ENCODE peak calls at places on chromosome 6, in ten cellular contexts. S is DND-41, W is heart left ventricle, Q is cardiac muscle cell, G is psoas muscle, D is tibial artery, P is thoracic aorta, J is hepatocyte, L is aorta, U is ovary. O is an unnamed sample.

GRCh38 chr6:160858886-160859285 is 132.7 kb upstream of the MAP3K4 start:
- DNase-seq in P (no peak), D (no peak), J (no peak), G (no peak), S (no peak), L (no peak), Q (no peak), W (no peak), U (no peak), O (no peak)

GRCh38 chr6:44534291-44534690 is 146.8 kb downstream of the CDC5L start:
- DNase-seq in P (no peak), J (no peak), S (no peak), L (no peak), Q (no peak), U (no peak), G (no peak), D (peak; percentile 46), W (no peak), O (no peak)

GRCh38 chr6:13914346-13914745 is 10.4 kb upstream of the RNF182 start:
- DNase-seq in P (no peak), G (no peak), L (no peak), Q (no peak), S (no peak), W (no peak), J (no peak), D (no peak), U (no peak), O (peak; percentile 2)

GRCh38 chr6:85364354-85364753 is 85.5 kb upstream of the NT5E start:
- DNase-seq in D (no peak), G (no peak), U (no peak), W (no peak), P (no peak), Q (no peak), L (no peak), S (no peak), J (peak; percentile 18), O (no peak)

GRCh38 chr6:159116343-159116742 is 52.9 kb upstream of the FNDC1 start:
- DNase-seq in P (no peak), G (no peak), Q (no peak), J (no peak), L (peak; percentile 73), D (peak; percentile 71), S (no peak), W (no peak), U (no peak), O (peak; percentile 94)

GRCh38 chr6:45699663-45700062 is 316.0 kb downstream of the CLIC5 start:
- DNase-seq in J (no peak), D (no peak), P (no peak), L (no peak), S (no peak), W (no peak), G (no peak), Q (no peak), U (no peak), O (no peak)

GRCh38 chr6:142518126-142518525 is 216.3 kb downstream of the ADGRG6 start:
- DNase-seq in G (no peak), U (no peak), L (no peak), P (no peak), D (no peak), J (peak; percentile 30), Q (peak; percentile 39), W (no peak), S (peak; percentile 48), O (no peak)

GRCh38 chr6:107409942-107410341 is 49.4 kb downstream of the PDSS2 start:
- DNase-seq in P (no peak), G (no peak), U (no peak), L (no peak), W (no peak), Q (no peak), D (no peak), S (no peak), J (no peak), O (no peak)

GRCh38 chr6:164378330-164378729 is 931.1 kb downstream of the C6orf118 start:
- DNase-seq in U (no peak), J (no peak), Q (no peak), W (no peak), S (no peak), G (no peak), L (no peak), P (no peak), D (no peak), O (no peak)

GRCh38 chr6:84763397-84764331 is 734 bp downstream of the TBX18 start:
- DNase-seq in U (peak; percentile 25), D (peak; percentile 93), Q (peak; percentile 58), G (peak; percentile 60), J (peak; percentile 61), L (peak; percentile 81), W (peak; percentile 77), P (peak; percentile 40), S (no peak), O (no peak)

GRCh38 chr6:44021628-44022295 is 105.5 kb downstream of the MRPL14 start:
- DNase-seq in W (no peak), P (no peak), S (no peak), Q (no peak), L (no peak), D (peak; percentile 54), J (no peak), U (no peak), G (no peak), O (no peak)

GRCh38 chr6:158049055-158050028 is 67.7 kb downstream of the SYNJ2 start:
- DNase-seq in Q (no peak), W (no peak), D (no peak), S (no peak), L (no peak), G (no peak), P (no peak), J (peak; percentile 29), U (no peak), O (no peak)

GRCh38 chr6:15953152-15953880 is 175.6 kb upstream of the MYLIP start:
- DNase-seq in J (no peak), D (no peak), S (no peak), L (no peak), P (no peak), G (no peak), Q (peak; percentile 38), U (no peak), W (no peak), O (no peak)

GRCh38 chr6:155201461-155202226 is 62.2 kb upstream of the CLDN20 start:
- DNase-seq in U (no peak), L (no peak), W (no peak), Q (no peak), G (no peak), J (peak; percentile 44), D (no peak), P (no peak), S (no peak), O (no peak)

GRCh38 chr6:126811307-126811706 is 307.2 kb upstream of the RSPO3 start:
- DNase-seq in G (no peak), P (no peak), Q (no peak), W (no peak), D (no peak), U (no peak), L (no peak), J (no peak), S (no peak), O (no peak)

GRCh38 chr6:15897063-15897934 is 231.6 kb upstream of the MYLIP start:
- DNase-seq in D (no peak), G (peak; percentile 19), W (no peak), Q (no peak), P (no peak), S (no peak), U (peak; percentile 37), J (peak; percentile 57), L (peak; percentile 57), O (no peak)

GRCh38 chr6:112906737-112907136 is 559.6 kb downstream of the RFPL4B start:
- DNase-seq in J (peak; percentile 17), Q (peak; percentile 18), D (no peak), L (no peak), W (no peak), U (no peak), P (no peak), G (no peak), S (no peak), O (no peak)

GRCh38 chr6:19478992-19479391 is 358.2 kb upstream of the ID4 start:
- DNase-seq in J (no peak), L (no peak), D (no peak), U (no peak), G (no peak), W (no peak), S (no peak), P (no peak), Q (no peak), O (no peak)

GRCh38 chr6:166770216-166771116 is 143.4 kb upstream of the RPS6KA2 start:
- DNase-seq in D (no peak), P (no peak), L (no peak), J (no peak), G (no peak), W (no peak), U (no peak), Q (no peak), S (no peak), O (no peak)

GRCh38 chr6:32947552-32948465 is 5.1 kb downstream of the HLA-DMA start:
- DNase-seq in L (no peak), G (no peak), W (no peak), Q (peak; percentile 43), S (no peak), D (no peak), U (no peak), J (peak; percentile 76), P (no peak), O (peak; percentile 75)

GRCh38 chr6:138004423-138005287 is 102.6 kb downstream of the PERP start:
- DNase-seq in W (no peak), U (no peak), S (peak; percentile 50), J (peak; percentile 38), D (no peak), L (no peak), G (no peak), Q (peak; percentile 54), P (no peak), O (peak; percentile 57)

GRCh38 chr6:7544597-7544996 is 3.1 kb downstream of the DSP start:
- DNase-seq in P (no peak), S (no peak), U (no peak), D (no peak), Q (no peak), L (no peak), G (no peak), W (no peak), J (no peak), O (no peak)
- H3K27me3 ChIP-seq in P (peaks cover 29% of the 10 kb centered on the region), S (peaks cover 34% of the 10 kb centered on the region), U (no peaks in the 10 kb centered on the region), D (no peaks in the 10 kb centered on the region), Q (no peaks in the 10 kb centered on the region), L (no peaks in the 10 kb centered on the region), G (peaks cover 3% of the 10 kb centered on the region), W (no peaks in the 10 kb centered on the region), J (no peaks in the 10 kb centered on the region), O (no peaks in the 10 kb centered on the region)

GRCh38 chr6:36061236-36061635 is 33.6 kb downstream of the MAPK14 start:
- DNase-seq in L (no peak), G (no peak), Q (no peak), S (no peak), J (no peak), D (no peak), W (no peak), U (no peak), P (no peak), O (no peak)
- H3K27me3 ChIP-seq in L (no peaks in the 10 kb centered on the region), G (no peaks in the 10 kb centered on the region), Q (no peaks in the 10 kb centered on the region), S (no peaks in the 10 kb centered on the region), J (no peaks in the 10 kb centered on the region), D (no peaks in the 10 kb centered on the region), W (no peaks in the 10 kb centered on the region), U (no peaks in the 10 kb centered on the region), P (no peaks in the 10 kb centered on the region), O (no peaks in the 10 kb centered on the region)

GRCh38 chr6:1075880-1076279 is 236.0 kb upstream of the FOXQ1 start:
- DNase-seq in J (no peak), D (no peak), S (no peak), Q (no peak), W (no peak), L (no peak), U (no peak), P (no peak), G (no peak), O (no peak)
- H3K27me3 ChIP-seq in J (no peaks in the 10 kb centered on the region), D (no peaks in the 10 kb centered on the region), S (peaks cover 3% of the 10 kb centered on the region), Q (no peaks in the 10 kb centered on the region), W (peaks cover 4% of the 10 kb centered on the region), L (no peaks in the 10 kb centered on the region), U (no peaks in the 10 kb centered on the region), P (no peaks in the 10 kb centered on the region), G (no peaks in the 10 kb centered on the region), O (no peaks in the 10 kb centered on the region)

GRCh38 chr6:41498968-41499599 is 47.1 kb upstream of the FOXP4 start:
- DNase-seq in D (no peak), Q (no peak), U (no peak), L (no peak), J (no peak), W (no peak), G (no peak), P (no peak), S (no peak), O (no peak)
- H3K27me3 ChIP-seq in D (no peaks in the 10 kb centered on the region), Q (peaks cover 4% of the 10 kb centered on the region), U (no peaks in the 10 kb centered on the region), L (no peaks in the 10 kb centered on the region), J (no peaks in the 10 kb centered on the region), W (no peaks in the 10 kb centered on the region), G (no peaks in the 10 kb centered on the region), P (no peaks in the 10 kb centered on the region), S (no peaks in the 10 kb centered on the region), O (no peaks in the 10 kb centered on the region)